ENCODE peak calls at places on chromosomes 7 and 10, in eight cellular contexts. A is GM23248, Z is fibroblast of lung, E is OCI-LY7, R is mesenchymal stem cell, Q is neuronal stem cell, W is IMR-90, F is GM23338. G is an unnamed sample.

GRCh38 chr10:65346466-65346865 is 1579.4 kb upstream of the LRRTM3 start:
- DNase-seq in F (no peak), R (no peak), A (no peak), E (no peak), Z (no peak), Q (no peak), W (no peak), G (no peak)

GRCh38 chr10:1241973-1242935 is 186.1 kb downstream of the WDR37 start:
- DNase-seq in F (no peak), R (no peak), W (no peak), E (no peak), Q (no peak), A (no peak), Z (no peak), G (no peak)

GRCh38 chr10:131649609-131650008 is 251.2 kb upstream of the PPP2R2D start:
- DNase-seq in F (no peak), R (no peak), W (no peak), E (no peak), Q (no peak), Z (no peak), A (no peak), G (no peak)

GRCh38 chr10:99331207-99331803 is 2.1 kb downstream of the CNNM1 start:
- DNase-seq in R (peak), Q (no peak), A (peak), F (no peak), W (peak), Z (peak), E (no peak), G (no peak)

GRCh38 chr10:123897146-123897545 is 5.5 kb upstream of the CPXM2 start:
- DNase-seq in W (no peak), A (peak), Q (no peak), F (peak), Z (no peak), E (peak), R (no peak), G (no peak)

GRCh38 chr7:47128719-47129118 is 453.2 kb downstream of the TNS3 start:
- DNase-seq in Q (no peak), E (no peak), R (peak), F (no peak), Z (no peak), W (no peak), A (peak), G (no peak)

GRCh38 chr10:132592790-132593788 is 55.5 kb downstream of the INPP5A start:
- DNase-seq in F (no peak), Q (no peak), E (peak), W (no peak), A (no peak), R (no peak), Z (no peak), G (no peak)

GRCh38 chr10:97766106-97766810 is 5.5 kb downstream of the SFRP5 start:
- DNase-seq in W (no peak), E (no peak), A (no peak), F (no peak), Q (no peak), R (no peak), Z (no peak), G (no peak)

GRCh38 chr10:69800109-69800508 is 1.6 kb upstream of the COL13A1 start:
- DNase-seq in A (peak), Q (peak), E (peak), Z (peak), F (peak), R (peak), W (peak), G (peak)

GRCh38 chr7:134278502-134279153 is 38.1 kb downstream of the SLC35B4 start:
- DNase-seq in Q (no peak), A (no peak), W (no peak), R (no peak), Z (no peak), E (no peak), F (no peak), G (no peak)

GRCh38 chr7:100126239-100126930 is 382 bp upstream of the MBLAC1 start:
- DNase-seq in W (no peak), A (peak), R (no peak), Q (no peak), E (no peak), Z (no peak), F (no peak), G (no peak)

GRCh38 chr7:130334274-130334673 is 10.3 kb upstream of the CPA5 start:
- DNase-seq in Z (peak), F (no peak), A (peak), R (no peak), Q (no peak), W (peak), E (no peak), G (no peak)

GRCh38 chr7:47546728-47547494 is 35.0 kb downstream of the TNS3 start:
- DNase-seq in Q (no peak), F (no peak), A (no peak), E (no peak), R (no peak), W (no peak), Z (no peak), G (no peak)

GRCh38 chr7:68309806-68310205 is 1288.5 kb upstream of the AUTS2 start:
- DNase-seq in A (no peak), Z (no peak), W (no peak), Q (no peak), E (no peak), F (no peak), R (no peak), G (no peak)

GRCh38 chr7:47596502-47597202 is 14.7 kb upstream of the TNS3 start:
- DNase-seq in E (peak), A (peak), W (no peak), Z (peak), R (peak), Q (no peak), F (peak), G (no peak)

GRCh38 chr10:19290770-19291169 is 242.2 kb downstream of the MALRD1 start:
- DNase-seq in Q (no peak), F (no peak), R (no peak), W (no peak), Z (no peak), E (no peak), A (no peak), G (no peak)

GRCh38 chr10:128026620-128027281 is 99.5 kb downstream of the MKI67 start:
- DNase-seq in F (no peak), E (no peak), Q (no peak), W (no peak), R (no peak), A (no peak), Z (no peak), G (no peak)

GRCh38 chr7:146875222-146875785 is 758.7 kb downstream of the CNTNAP2 start:
- DNase-seq in R (no peak), A (no peak), E (no peak), Q (no peak), W (no peak), Z (no peak), F (peak), G (no peak)

GRCh38 chr7:142873281-142873784 is 12.2 kb downstream of the TRPV6 start:
- DNase-seq in R (no peak), A (no peak), Q (no peak), W (no peak), F (peak), Z (no peak), E (peak), G (no peak)

GRCh38 chr7:65265959-65266519 is 107.6 kb upstream of the ZNF92 start:
- DNase-seq in E (no peak), W (no peak), R (no peak), Q (no peak), Z (no peak), A (no peak), F (no peak), G (no peak)

GRCh38 chr7:138898255-138898654 is 82.9 kb downstream of the KIAA1549 start:
- DNase-seq in Z (no peak), W (no peak), R (no peak), Q (no peak), F (no peak), A (peak), E (no peak), G (no peak)

GRCh38 chr10:103941801-103942200 is 23.8 kb upstream of the STN1 start:
- DNase-seq in A (no peak), Z (no peak), W (no peak), Q (no peak), R (no peak), E (no peak), F (no peak), G (peak)

GRCh38 chr7:117152213-117153007 is 170.4 kb downstream of the WNT2 start:
- DNase-seq in E (no peak), A (no peak), Q (no peak), W (no peak), F (no peak), Z (no peak), R (peak), G (no peak)

GRCh38 chr10:99382181-99382580 is 48.2 kb downstream of the GOT1 start:
- DNase-seq in Q (no peak), R (no peak), Z (no peak), E (no peak), F (no peak), A (peak), W (no peak), G (no peak)

GRCh38 chr7:94056796-94057207 is 52.6 kb upstream of the BET1 start:
- DNase-seq in E (peak), W (peak), Z (peak), Q (no peak), R (peak), A (peak), F (peak), G (peak)

GRCh38 chr10:116056445-116057293 is 216.3 kb downstream of the GFRA1 start:
- DNase-seq in E (no peak), A (peak), Q (no peak), W (no peak), Z (peak), R (no peak), F (no peak), G (no peak)

GRCh38 chr7:112665709-112666108 is 124.5 kb downstream of the TMEM168 start:
- DNase-seq in A (peak), F (peak), W (peak), Q (peak), E (no peak), R (no peak), Z (peak), G (peak)

GRCh38 chr10:49571419-49571818 is 32.5 kb upstream of the ERCC6 start:
- DNase-seq in Z (peak), F (no peak), R (peak), Q (no peak), A (peak), E (no peak), W (peak), G (peak)

GRCh38 chr7:21367081-21367480 is 60.8 kb upstream of the SP4 start:
- DNase-seq in Q (no peak), W (no peak), Z (no peak), A (no peak), R (no peak), E (no peak), F (no peak), G (no peak)

GRCh38 chr10:6464862-6465430 is 115.1 kb downstream of the PRKCQ start:
- DNase-seq in Z (no peak), E (no peak), F (no peak), A (no peak), R (no peak), W (no peak), Q (no peak), G (no peak)

GRCh38 chr10:33064706-33065105 is 106.7 kb upstream of the ITGB1 start:
- DNase-seq in E (no peak), W (peak), Z (no peak), F (no peak), R (peak), Q (no peak), A (no peak), G (no peak)

GRCh38 chr7:122453432-122453831 is 148.9 kb upstream of the FEZF1 start:
- DNase-seq in F (no peak), Z (no peak), Q (no peak), E (no peak), W (no peak), R (no peak), A (no peak), G (no peak)

GRCh38 chr7:24504040-24504439 is 69.2 kb upstream of the PALS2 start:
- DNase-seq in E (no peak), W (no peak), R (no peak), Z (no peak), Q (no peak), A (no peak), F (no peak), G (no peak)

GRCh38 chr10:71747039-71747807 is 26.1 kb downstream of the VSIR start:
- DNase-seq in Q (no peak), F (no peak), W (no peak), R (no peak), Z (no peak), A (no peak), E (no peak), G (peak)

GRCh38 chr10:25061125-25061524 is 44.7 kb downstream of the THNSL1 start:
- DNase-seq in A (no peak), F (no peak), W (no peak), E (no peak), Q (no peak), Z (no peak), R (no peak), G (no peak)
- H3K4me2 ChIP-seq in A (no peak), F (no peak), W (no peak), E (no peak), Q (no peak), Z (no peak), R (no peak), G (no peak)

GRCh38 chr10:16653223-16653622 is 131.5 kb upstream of the C1QL3 start:
- DNase-seq in W (no peak), E (no peak), Q (no peak), A (no peak), R (no peak), F (no peak), Z (no peak), G (peak)

GRCh38 chr10:16646474-16647059 is 124.9 kb upstream of the C1QL3 start:
- DNase-seq in Z (no peak), Q (no peak), E (no peak), A (no peak), R (no peak), W (no peak), F (no peak), G (peak)

GRCh38 chr10:16656886-16657285 is 135.2 kb upstream of the C1QL3 start:
- DNase-seq in R (no peak), Z (no peak), F (no peak), Q (no peak), A (no peak), W (no peak), E (no peak), G (no peak)

GRCh38 chr10:16649757-16650156 is 128.1 kb upstream of the C1QL3 start:
- DNase-seq in R (peak), Z (peak), E (no peak), F (no peak), A (no peak), Q (no peak), W (peak), G (no peak)

DNA sequence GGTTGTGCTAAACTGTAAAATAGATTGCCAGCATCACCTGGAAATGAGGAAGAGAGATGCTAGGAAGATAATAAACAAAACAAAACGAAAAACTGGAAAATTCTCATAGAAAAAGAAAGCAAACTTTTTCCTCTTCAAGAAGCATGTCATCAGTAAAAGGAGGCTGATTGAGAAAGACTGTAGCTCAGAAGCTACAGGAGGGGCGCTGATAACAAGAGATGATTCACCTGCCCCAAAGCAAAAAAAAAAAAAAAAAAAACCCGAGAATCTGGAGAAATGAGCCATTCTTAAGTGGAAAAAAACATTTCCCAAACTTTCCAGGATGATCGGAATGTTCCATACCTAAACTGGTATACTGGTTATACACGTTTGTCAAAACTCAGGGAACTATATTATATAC is 130.5 kb upstream of the C1QL3 start:
- DNase-seq in F (no peak), A (peak), W (peak), E (no peak), R (peak), Q (no peak), Z (no peak), G (peak)
- H3K4me2 ChIP-seq in F (no peak), A (no peak), W (no peak), E (no peak), R (no peak), Q (no peak), Z (no peak), G (no peak)

GRCh38 chr10:5447611-5448071 is 35.3 kb downstream of the NET1 start:
- DNase-seq in Q (no peak), W (peak), Z (no peak), F (no peak), R (no peak), E (peak), A (peak), G (peak)
- H3K4me2 ChIP-seq in Q (peak), W (peak), Z (peak), F (peak), R (peak), E (peak), A (peak), G (no peak)

GRCh38 chr7:43659549-43659896 is 69.8 kb downstream of the COA1 start:
- DNase-seq in W (no peak), E (no peak), R (no peak), F (no peak), A (no peak), Z (no peak), Q (no peak), G (no peak)

GRCh38 chr7:43656997-43657396 is 72.3 kb downstream of the COA1 start:
- DNase-seq in W (no peak), F (no peak), Q (no peak), R (no peak), E (no peak), Z (no peak), A (no peak), G (no peak)

GRCh38 chr7:43664681-43665080 is 64.6 kb downstream of the COA1 start:
- DNase-seq in Z (no peak), W (no peak), E (no peak), Q (no peak), A (no peak), R (peak), F (no peak), G (no peak)

GRCh38 chr7:43658718-43659548 is 70.4 kb downstream of the COA1 start:
- DNase-seq in F (no peak), R (peak), A (peak), Z (peak), Q (no peak), W (peak), E (no peak), G (peak)

GRCh38 chr7:43660141-43660540 is 69.2 kb downstream of the COA1 start:
- DNase-seq in R (no peak), E (no peak), A (no peak), F (peak), Z (no peak), W (no peak), Q (no peak), G (no peak)
- H3K4me2 ChIP-seq in R (no peak), E (no peak), A (peak), F (peak), Z (no peak), W (no peak), Q (no peak), G (no peak)

DNA sequence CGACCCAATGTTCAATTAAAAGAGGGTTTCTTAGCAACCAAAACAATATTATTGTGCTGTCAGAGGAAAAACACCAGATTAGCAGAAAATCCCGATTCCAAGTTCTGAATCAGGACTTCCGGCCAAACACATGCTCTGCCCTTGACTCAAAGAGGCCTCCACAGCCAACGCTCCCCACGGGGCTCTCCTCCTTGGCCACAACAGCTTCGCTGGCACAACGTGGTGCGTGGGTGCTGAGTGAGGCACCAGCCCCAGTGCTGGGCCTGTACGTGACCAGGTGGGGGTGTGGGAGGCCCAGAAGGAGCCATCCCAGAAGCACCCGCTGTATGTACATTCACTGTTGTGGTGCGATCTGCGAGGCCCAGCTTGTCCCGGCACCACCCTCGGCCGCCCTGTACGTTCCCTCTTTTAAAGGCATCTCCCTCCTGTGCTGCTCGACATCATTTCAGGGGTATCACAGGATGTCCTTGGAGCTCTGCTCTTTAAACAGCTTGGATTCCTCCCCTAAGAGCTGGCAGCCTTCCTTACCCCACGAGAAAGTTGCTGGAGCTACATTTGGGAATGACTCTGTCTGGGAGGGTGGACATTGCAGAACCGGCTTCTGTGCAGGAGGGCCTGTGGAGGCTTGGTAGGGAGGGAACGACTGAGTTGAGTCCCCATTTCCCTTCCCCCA is 736.2 kb downstream of the PARD3 start:
- DNase-seq in A (peak), Z (peak), Q (no peak), E (no peak), F (no peak), R (no peak), W (no peak), G (peak)
- H3K4me2 ChIP-seq in A (peak), Z (peak), Q (no peak), E (no peak), F (no peak), R (no peak), W (no peak), G (peak)

GRCh38 chr7:33854178-33854577 is 51.2 kb upstream of the BMPER start:
- DNase-seq in A (peak), W (peak), Z (peak), R (peak), F (no peak), E (no peak), Q (no peak), G (peak)

GRCh38 chr7:33853361-33854062 is 51.8 kb upstream of the BMPER start:
- DNase-seq in A (peak), R (peak), W (peak), F (no peak), E (no peak), Z (peak), Q (no peak), G (peak)

GRCh38 chr7:33852838-33853237 is 52.5 kb upstream of the BMPER start:
- DNase-seq in R (no peak), W (no peak), E (no peak), Q (no peak), Z (no peak), A (no peak), F (no peak), G (no peak)

GRCh38 chr7:33850768-33851167 is 54.6 kb upstream of the BMPER start:
- DNase-seq in W (no peak), F (no peak), R (no peak), E (no peak), Z (no peak), A (no peak), Q (no peak), G (no peak)

DNA sequence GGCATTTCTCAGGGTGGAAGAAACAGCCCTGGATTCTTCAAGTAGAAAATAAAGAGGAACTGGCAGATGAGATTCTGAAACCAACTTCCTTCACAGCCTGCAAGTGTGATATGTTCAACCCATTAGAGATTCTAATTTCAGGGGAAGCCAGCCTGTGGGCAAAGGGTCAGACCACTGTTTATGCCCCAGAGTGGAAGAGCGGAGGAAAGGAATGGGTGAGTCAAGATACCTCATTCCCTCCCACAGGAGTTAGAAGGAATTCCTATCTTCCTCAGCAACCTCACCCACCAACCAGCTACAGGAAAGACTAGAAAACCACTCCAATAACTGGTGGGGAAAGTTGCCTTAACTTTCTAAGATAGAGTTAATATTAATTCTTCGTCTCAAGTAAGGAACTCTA is 50.4 kb upstream of the BMPER start:
- DNase-seq in W (peak), F (no peak), Z (peak), A (peak), Q (no peak), E (no peak), R (peak), G (peak)
- H3K4me2 ChIP-seq in W (peak), F (no peak), Z (no peak), A (peak), Q (no peak), E (no peak), R (no peak), G (peak)

GRCh38 chr7:69732203-69732602 is 133.9 kb downstream of the AUTS2 start:
- DNase-seq in E (no peak), Q (no peak), W (no peak), A (no peak), F (peak), R (no peak), Z (no peak), G (no peak)
- H3K4me2 ChIP-seq in E (peak), Q (no peak), W (no peak), A (no peak), F (peak), R (no peak), Z (no peak), G (no peak)

DNA sequence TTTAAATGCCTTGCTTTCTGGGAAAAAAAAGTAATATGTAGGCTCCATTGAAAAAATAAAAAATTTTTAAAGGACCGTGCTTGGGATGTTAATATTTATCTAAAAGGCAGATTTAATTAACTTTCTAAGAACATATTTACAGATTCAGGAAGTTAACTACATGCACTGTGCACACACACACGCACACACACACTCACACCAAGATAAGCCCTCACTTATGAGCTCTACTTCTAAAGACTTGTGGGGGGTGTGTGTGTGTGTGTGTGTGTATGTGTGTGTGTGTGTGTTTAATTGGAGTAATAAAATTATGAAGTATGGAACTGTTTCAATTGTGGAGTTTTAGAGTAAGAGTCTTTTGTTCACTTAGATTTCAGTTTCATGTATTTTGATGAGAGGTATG is 126.8 kb upstream of the FZD1 start:
- DNase-seq in A (no peak), R (no peak), Z (no peak), F (no peak), E (no peak), W (no peak), Q (no peak), G (no peak)
- H3K4me2 ChIP-seq in A (no peak), R (no peak), Z (no peak), F (no peak), E (no peak), W (no peak), Q (no peak), G (no peak)